ENCODE peak calls at places on chromosomes 16 and 17, in seven cellular contexts. I is pancreas, R is ascending aorta, X is testis, V is uterus, F is adrenal gland, K is body of pancreas. G is an unnamed sample.

GRCh38 chr17:79942011-79942405 is 93.7 kb downstream of the TBC1D16 start:
- DNase-seq in V (peak; percentile 19), X (no peak), I (peak; percentile 42), R (no peak), F (peak; percentile 13), K (no peak), G (no peak)

GRCh38 chr17:77286641-77287431 is 146.1 kb downstream of the SEC14L1 start:
- DNase-seq in V (no peak), F (peak; percentile 84), K (peak; percentile 75), I (peak; percentile 83), X (no peak), R (no peak), G (no peak)

GRCh38 chr16:46974352-46974751 is 878 bp upstream of the DNAJA2 start:
- DNase-seq in F (no peak), V (no peak), K (no peak), R (no peak), I (no peak), X (no peak), G (peak; percentile 3)

GRCh38 chr17:7837375-7838290 is 3.6 kb downstream of the KDM6B start:
- DNase-seq in R (no peak), K (no peak), I (no peak), X (no peak), F (no peak), V (no peak), G (no peak)

GRCh38 chr17:46115687-46116086 is 77.5 kb downstream of the KANSL1 start:
- DNase-seq in K (no peak), I (no peak), V (no peak), X (no peak), R (no peak), F (no peak), G (no peak)

GRCh38 chr16:84479716-84480450 is 24.6 kb downstream of the MEAK7 start:
- DNase-seq in X (no peak), R (no peak), V (no peak), F (no peak), K (no peak), I (peak; percentile 38), G (no peak)

GRCh38 chr16:66467611-66468010 is 40.5 kb downstream of the BEAN1 start:
- DNase-seq in I (no peak), F (no peak), R (no peak), V (no peak), X (no peak), K (no peak), G (no peak)

GRCh38 chr16:21156767-21157467 is 1.6 kb upstream of the LDAF1 start:
- DNase-seq in X (peak; percentile 50), K (peak; percentile 48), V (peak; percentile 43), R (no peak), F (peak; percentile 41), I (no peak), G (peak; percentile 54)

GRCh38 chr17:57257213-57257873 is 1.0 kb downstream of the MSI2 start:
- DNase-seq in V (no peak), K (no peak), I (no peak), F (no peak), R (no peak), X (no peak), G (peak; percentile 31)

GRCh38 chr17:77892469-77893143 is 65.9 kb upstream of the TNRC6C start:
- DNase-seq in F (no peak), R (no peak), X (no peak), I (no peak), V (no peak), K (no peak), G (no peak)

GRCh38 chr17:38591759-38592241 is 14.0 kb downstream of the SRCIN1 start:
- DNase-seq in K (no peak), X (no peak), R (no peak), V (no peak), F (no peak), I (no peak), G (no peak)

GRCh38 chr16:50538411-50539052 is 9.7 kb upstream of the NKD1 start:
- DNase-seq in R (no peak), K (no peak), X (no peak), F (no peak), V (no peak), I (no peak), G (no peak)

GRCh38 chr16:61149709-61150108 is 886.5 kb downstream of the CDH8 start:
- DNase-seq in F (no peak), X (no peak), R (no peak), K (no peak), V (no peak), I (no peak), G (no peak)

GRCh38 chr16:24217456-24217855 is 38.7 kb upstream of the CACNG3 start:
- DNase-seq in I (no peak), K (no peak), R (no peak), V (no peak), F (no peak), X (no peak), G (no peak)

GRCh38 chr16:9049241-9049640 is 42.2 kb upstream of the HAPSTR1 start:
- DNase-seq in F (no peak), V (no peak), I (no peak), K (no peak), X (no peak), R (no peak), G (peak; percentile 82)

GRCh38 chr16:87611456-87611855 is 9.1 kb downstream of the JPH3 start:
- DNase-seq in X (no peak), F (no peak), I (no peak), V (no peak), K (no peak), R (no peak), G (no peak)

GRCh38 chr17:58786586-58787295 is 31.1 kb downstream of the PPM1E start:
- DNase-seq in K (peak; percentile 12), X (no peak), V (no peak), R (no peak), F (peak; percentile 83), I (no peak), G (peak; percentile 36)

GRCh38 chr16:23781176-23781575 is 26.4 kb downstream of the CHP2 start:
- DNase-seq in K (no peak), V (no peak), F (no peak), X (no peak), R (no peak), I (no peak), G (no peak)

GRCh38 chr16:79519448-79519847 is 81.1 kb downstream of the MAF start:
- DNase-seq in I (peak; percentile 63), V (no peak), X (peak; percentile 26), F (peak; percentile 43), R (no peak), K (peak; percentile 15), G (no peak)

GRCh38 chr17:81025065-81025751 is 9.7 kb upstream of the BAIAP2 start:
- DNase-seq in R (no peak), X (no peak), F (no peak), I (no peak), V (no peak), K (no peak), G (no peak)

GRCh38 chr17:50111687-50112655 is 16.8 kb downstream of the PDK2 start:
- DNase-seq in I (peak; percentile 69), K (peak; percentile 58), F (peak; percentile 88), R (peak; percentile 37), V (no peak), X (peak; percentile 84), G (no peak)

GRCh38 chr17:82275326-82275725 is 1.8 kb upstream of the CSNK1D start:
- DNase-seq in V (no peak), R (no peak), I (no peak), X (no peak), F (no peak), K (no peak), G (no peak)

GRCh38 chr17:4796550-4796915 is 569 bp downstream of the PSMB6 start:
- DNase-seq in V (no peak), X (peak; percentile 53), F (no peak), R (no peak), K (no peak), I (no peak), G (peak; percentile 42)

GRCh38 chr16:16019488-16019887 is 70.1 kb downstream of the ABCC1 start:
- DNase-seq in V (no peak), R (no peak), X (peak; percentile 25), I (no peak), F (peak; percentile 66), K (no peak), G (peak; percentile 91)

GRCh38 chr17:76955191-76955590 is 87.0 kb downstream of the MGAT5B start:
- DNase-seq in I (no peak), X (no peak), F (no peak), K (no peak), V (no peak), R (no peak), G (no peak)

GRCh38 chr16:3101841-3102470 is 2.9 kb upstream of the ZSCAN10 start:
- DNase-seq in R (no peak), V (no peak), K (no peak), X (no peak), F (peak; percentile 45), I (no peak), G (no peak)

GRCh38 chr16:3101018-3101840 is 2.1 kb upstream of the ZSCAN10 start:
- DNase-seq in I (no peak), X (peak; percentile 41), F (no peak), K (no peak), V (no peak), R (no peak), G (no peak)

GRCh38 chr16:3112058-3112880 is at the start of gene ZNF205:
- DNase-seq in F (peak; percentile 78), X (peak; percentile 82), I (peak; percentile 86), V (peak; percentile 72), K (peak; percentile 83), R (no peak), G (peak; percentile 52)

GRCh38 chr16:3106205-3106928 is 6.0 kb upstream of the ZNF205 start:
- DNase-seq in K (peak; percentile 95), R (peak; percentile 63), F (peak; percentile 95), X (peak; percentile 94), V (peak; percentile 89), I (peak; percentile 95), G (peak; percentile 60)
- H3K27ac ChIP-seq in K (peak overlapping the region; percentile 80), R (peak overlapping the region; percentile 48), F (peak overlapping the region; percentile 74), X (peak overlapping the region; percentile 78), V (peak overlapping the region; percentile 74), I (peak overlapping the region; percentile 78), G (no peak overlapping the region)

GRCh38 chr16:27323781-27324561 is 10.2 kb downstream of the IL4R start:
- DNase-seq in F (peak; percentile 79), X (no peak), K (no peak), R (no peak), I (peak; percentile 50), V (no peak), G (no peak)
- H3K4me1 ChIP-seq in F (peaks cover 61% of the 10 kb centered on the region), X (peaks cover 11% of the 10 kb centered on the region), K (peaks cover 70% of the 10 kb centered on the region), R (peaks cover 18% of the 10 kb centered on the region), I (peaks cover 63% of the 10 kb centered on the region), V (peaks cover 7% of the 10 kb centered on the region), G (peaks cover 7% of the 10 kb centered on the region)

GRCh38 chr16:62596101-62596500 is 559.9 kb upstream of the CDH8 start:
- DNase-seq in R (no peak), K (no peak), X (no peak), F (no peak), V (no peak), I (no peak), G (no peak)
- H3K27me3 ChIP-seq in R (no peaks in the 10 kb centered on the region), K (no peaks in the 10 kb centered on the region), X (no peaks in the 10 kb centered on the region), F (no peaks in the 10 kb centered on the region), V (no peaks in the 10 kb centered on the region), I (no peaks in the 10 kb centered on the region), G (no peaks in the 10 kb centered on the region)

GRCh38 chr17:44119798-44120197 is 3.6 kb downstream of the HDAC5 start:
- DNase-seq in K (no peak), V (no peak), I (no peak), X (no peak), R (no peak), F (no peak), G (no peak)
- H3K27ac ChIP-seq in K (no peak overlapping the region), V (no peak overlapping the region), I (no peak overlapping the region), X (no peak overlapping the region), R (no peak overlapping the region), F (no peak overlapping the region), G (no peak overlapping the region)

G was measured in SJSA1.